ENCODE peak calls at places on chromosomes 6 and 20, in four cellular contexts. T is K562, C is HepG2, U is H1. G is an unnamed sample.

GRCh38 chr6:71393471-71393870 is 104.9 kb downstream of the OGFRL1 start:
- DNase-seq in T (no peak), C (no peak), U (no peak), G (no peak)

GRCh38 chr20:842547-842940 is 9.0 kb downstream of the FAM110A start:
- DNase-seq in T (no peak), C (no peak), U (no peak), G (no peak)

GRCh38 chr20:44598413-44599290 is 16.3 kb downstream of the PKIG start:
- DNase-seq in T (no peak), C (no peak), U (no peak), G (no peak)

GRCh38 chr6:136710877-136711552 is 81.3 kb downstream of the MAP3K5 start:
- DNase-seq in T (no peak), C (no peak), U (no peak), G (no peak)

GRCh38 chr6:4564746-4565145 is 211.5 kb upstream of the CDYL start:
- DNase-seq in T (no peak), C (no peak), U (no peak), G (no peak)

GRCh38 chr6:157946865-157947532 is 34.7 kb upstream of the SYNJ2 start:
- DNase-seq in T (no peak), C (peak; percentile 41), U (no peak), G (no peak)

GRCh38 chr20:61803903-61804804 is 261.5 kb downstream of the TAF4 start:
- DNase-seq in T (no peak), C (no peak), U (no peak), G (no peak)

GRCh38 chr6:5736016-5736738 is 270.5 kb downstream of the NRN1 start:
- DNase-seq in T (no peak), C (no peak), U (no peak), G (no peak)

GRCh38 chr20:56554869-56555268 is 21.8 kb downstream of the FAM209B start:
- DNase-seq in T (peak; percentile 54), C (peak; percentile 92), U (no peak), G (peak; percentile 90)

GRCh38 chr6:168968228-168968627 is 285.4 kb downstream of the THBS2 start:
- DNase-seq in T (no peak), C (peak; percentile 44), U (no peak), G (no peak)

GRCh38 chr20:31593221-31594001 is 11.7 kb upstream of the ID1 start:
- DNase-seq in T (peak; percentile 62), C (peak; percentile 95), U (no peak), G (peak; percentile 98)

GRCh38 chr6:31573239-31574105 is 1.4 kb downstream of the LTA start:
- DNase-seq in T (no peak), C (no peak), U (no peak), G (no peak)

GRCh38 chr6:104855507-104855906 is 4.2 kb downstream of the HACE1 start:
- DNase-seq in T (no peak), C (no peak), U (no peak), G (no peak)

GRCh38 chr6:38906582-38906981 is 142.0 kb upstream of the GLP1R start:
- DNase-seq in T (no peak), C (no peak), U (no peak), G (no peak)

GRCh38 chr20:14117768-14118167 is 122.5 kb downstream of the MACROD2 start:
- DNase-seq in T (no peak), C (no peak), U (no peak), G (no peak)

GRCh38 chr6:80214436-80215022 is 108.1 kb downstream of the BCKDHB start:
- DNase-seq in T (peak; percentile 9), C (peak; percentile 29), U (no peak), G (peak; percentile 22)

GRCh38 chr20:12028771-12029170 is 111.1 kb downstream of the BTBD3 start:
- DNase-seq in T (no peak), C (no peak), U (no peak), G (no peak)

GRCh38 chr20:12019677-12020076 is 102.0 kb downstream of the BTBD3 start:
- DNase-seq in T (no peak), C (no peak), U (no peak), G (no peak)

GRCh38 chr20:12022121-12022520 is 104.4 kb downstream of the BTBD3 start:
- DNase-seq in T (no peak), C (no peak), U (no peak), G (no peak)

GRCh38 chr20:12023169-12023795 is 105.6 kb downstream of the BTBD3 start:
- DNase-seq in T (no peak), C (no peak), U (no peak), G (no peak)
- TF ChIP-seq CEBPB in T (no peak), C (no peak), U (no peak), G (no peak)

GRCh38 chr6:33295621-33296369 is 2.9 kb downstream of the RGL2 start:
- DNase-seq in T (no peak), C (no peak), U (no peak), G (no peak)

GRCh38 chr6:33294086-33294823 is 4.5 kb downstream of the RGL2 start:
- DNase-seq in T (no peak), C (no peak), U (no peak), G (no peak)

GRCh38 chr6:33290459-33290858 is 1.1 kb downstream of the PFDN6 start:
- DNase-seq in T (no peak), C (no peak), U (no peak), G (no peak)

GRCh38 chr6:33289784-33290315 is 449 bp downstream of the PFDN6 start:
- DNase-seq in T (no peak), C (no peak), U (no peak), G (no peak)

GRCh38 chr6:33292996-33293682 is 3.7 kb downstream of the PFDN6 start:
- DNase-seq in T (no peak), C (no peak), U (no peak), G (no peak)
- TF ChIP-seq SRF in T (no peak), C (no peak), U (no peak), G (no peak)

DNA sequence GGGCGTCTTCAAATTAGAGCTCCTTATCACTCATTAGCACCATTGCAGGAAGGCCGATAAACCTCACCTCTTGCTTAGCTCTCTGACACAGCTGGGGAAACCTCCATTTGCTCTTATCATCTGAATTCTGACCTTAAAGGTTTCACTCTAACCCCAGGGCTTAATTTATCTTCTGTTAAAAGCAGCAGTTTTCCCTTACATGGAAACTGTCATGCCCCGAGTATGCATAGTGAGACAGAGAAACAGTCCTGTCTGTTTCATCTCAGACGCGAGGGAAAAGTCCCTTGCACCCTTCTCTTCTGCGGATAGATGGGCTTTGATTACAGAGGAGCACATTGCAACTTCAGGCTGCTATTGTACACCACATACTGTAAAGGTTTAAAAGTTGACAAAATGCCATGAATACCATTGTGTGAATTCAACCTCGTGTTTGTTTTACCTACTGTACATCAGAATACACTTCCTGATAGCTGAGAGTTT is 191.5 kb upstream of the BMP2 start:
- DNase-seq in T (no peak), C (peak; percentile 52), U (no peak), G (no peak)
- TF ChIP-seq CEBPB in T (no peak), C (no peak), U (no peak), G (no peak)

DNA sequence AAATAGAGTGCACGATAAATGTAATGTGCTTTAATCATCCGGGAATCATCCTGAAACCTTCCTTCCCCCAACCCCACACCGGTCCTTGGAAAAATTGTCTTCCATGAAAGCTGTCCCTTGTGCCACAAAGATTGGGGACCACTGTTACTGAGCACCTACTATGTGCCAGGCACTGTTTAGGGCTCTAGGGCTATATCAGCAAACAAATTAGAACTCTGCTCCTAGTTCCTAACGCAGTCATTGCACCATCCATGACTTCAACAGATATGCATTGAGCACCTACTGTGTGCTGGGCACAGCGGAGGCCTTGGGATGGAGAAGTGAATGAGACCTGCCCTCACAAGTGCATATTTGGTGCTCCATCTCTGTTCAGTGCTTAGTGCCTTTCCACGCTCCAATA is 50.3 kb upstream of the BLCAP start:
- DNase-seq in T (no peak), C (no peak), U (no peak), G (no peak)
- TF ChIP-seq SRF in T (no peak), C (no peak), U (no peak), G (no peak)

GRCh38 chr20:10603971-10604864 is 69.6 kb downstream of the JAG1 start:
- DNase-seq in T (no peak), C (peak; percentile 99), U (no peak), G (peak; percentile 32)
- TF ChIP-seq CEBPB in T (no peak), C (peak; percentile 100), U (no peak), G (peak; percentile 96)

GRCh38 chr6:127484207-127484858 is 25.1 kb upstream of the KIAA0408 start:
- DNase-seq in T (no peak), C (peak; percentile 73), U (no peak), G (no peak)
- TF ChIP-seq SRF in T (no peak), C (no peak), U (no peak), G (no peak)

GRCh38 chr20:53779822-53780221 is 186.2 kb upstream of the ZNF217 start:
- DNase-seq in T (no peak), C (no peak), U (no peak), G (no peak)

GRCh38 chr20:53778041-53778516 is 184.4 kb upstream of the ZNF217 start:
- DNase-seq in T (no peak), C (no peak), U (no peak), G (no peak)

GRCh38 chr20:53774487-53775203 is 181.0 kb upstream of the ZNF217 start:
- DNase-seq in T (no peak), C (no peak), U (no peak), G (peak; percentile 54)

GRCh38 chr20:53778736-53779135 is 185.1 kb upstream of the ZNF217 start:
- DNase-seq in T (no peak), C (no peak), U (no peak), G (no peak)

DNA sequence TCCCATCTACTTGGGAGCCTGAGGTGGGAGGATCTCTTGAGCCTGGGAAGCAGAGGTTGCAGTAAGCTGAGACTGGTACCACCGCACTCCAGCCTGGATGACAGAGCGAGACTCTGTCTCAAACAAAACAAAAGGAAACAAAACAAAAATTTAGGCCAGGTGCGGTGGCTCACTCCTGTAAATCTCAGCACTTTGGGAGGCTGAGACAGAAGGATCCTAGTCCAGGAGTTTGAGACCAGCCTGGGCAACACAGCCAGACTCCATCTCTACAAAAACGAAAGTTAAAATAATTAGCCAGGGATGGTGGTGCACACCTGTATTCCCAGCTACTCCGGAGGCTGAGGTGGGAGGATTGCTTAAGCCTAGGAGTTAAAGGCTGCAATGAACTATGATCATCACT is 183.2 kb upstream of the ZNF217 start:
- DNase-seq in T (no peak), C (no peak), U (no peak), G (no peak)
- TF ChIP-seq CEBPB in T (no peak), C (no peak), U (no peak), G (no peak)

DNA sequence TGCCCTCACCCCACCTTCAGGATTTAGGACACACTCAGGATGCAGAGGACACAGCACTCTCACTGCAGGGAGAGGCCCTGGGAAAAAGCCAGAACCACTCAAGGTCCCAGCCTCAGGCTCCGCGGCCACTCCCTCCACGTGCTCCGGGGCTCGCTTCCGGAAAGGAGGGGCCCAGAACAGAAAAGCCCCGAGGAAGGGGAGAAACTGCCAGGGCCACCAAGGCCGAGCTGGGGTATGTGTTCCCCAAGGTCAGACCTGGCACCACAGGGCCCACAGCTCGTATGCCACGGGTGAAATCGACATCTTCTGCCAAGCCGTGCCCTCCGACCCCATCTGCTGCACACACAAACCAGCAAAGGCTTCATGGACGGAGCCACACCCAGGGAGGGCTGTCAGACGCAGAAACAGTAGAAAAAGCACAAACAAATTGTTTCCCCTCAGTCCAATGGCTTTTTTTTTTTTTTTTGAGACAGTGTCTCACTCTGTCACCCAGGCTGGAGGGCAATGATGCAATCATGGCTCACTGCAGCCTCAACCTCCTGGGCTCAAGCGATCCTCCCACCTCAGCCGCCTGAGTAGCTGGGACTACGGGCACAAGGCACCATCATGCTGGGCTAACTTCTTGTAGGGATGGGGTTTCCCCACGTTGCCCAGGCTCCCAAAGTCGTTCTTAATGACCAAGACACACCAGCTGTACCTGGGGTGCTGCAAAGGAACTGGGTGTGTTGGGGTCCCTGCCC is 33.4 kb downstream of the SLC2A4RG start:
- DNase-seq in T (no peak), C (no peak), U (no peak), G (no peak)
- TF ChIP-seq SRF in T (no peak), C (no peak), U (no peak), G (no peak)

GRCh38 chr6:22326500-22326899 is 29.7 kb upstream of the PRL start:
- DNase-seq in T (no peak), C (no peak), U (no peak), G (no peak)
- TF ChIP-seq CEBPB in T (no peak), C (no peak), U (no peak), G (no peak)

G was measured in HCT116.